ENCODE peak calls at places on chromosome 12, in seven cellular contexts. M is hepatocyte; X is epithelial cell of prostate; Q is Karpas-422; E is CD4-positive, alpha-beta T cell; D is endothelial cell of umbilical vein; J is aorta. I is an unnamed sample.

GRCh38 chr12:80086025-80086424 is 13.3 kb upstream of the OTOGL start:
- DNase-seq in D (no peak), J (no peak), E (no peak), M (no peak), Q (no peak), X (no peak), I (no peak)

GRCh38 chr12:108842364-108842763 is 15.0 kb downstream of the SSH1 start:
- DNase-seq in E (no peak), Q (no peak), D (no peak), J (no peak), M (no peak), X (no peak), I (no peak)

GRCh38 chr12:5718680-5719079 is 226.4 kb downstream of the ANO2 start:
- DNase-seq in J (no peak), X (no peak), M (no peak), D (peak), Q (no peak), E (no peak), I (no peak)

GRCh38 chr12:108306014-108306501 is 33.1 kb downstream of the CMKLR1 start:
- DNase-seq in E (no peak), D (peak), M (peak), Q (no peak), X (peak), J (no peak), I (peak)

GRCh38 chr12:76688001-76688400 is 75.9 kb upstream of the ZDHHC17 start:
- DNase-seq in J (no peak), X (no peak), D (peak), M (no peak), Q (no peak), E (no peak), I (no peak)

GRCh38 chr12:80837342-80837978 is 100.3 kb downstream of the LIN7A start:
- DNase-seq in M (peak), D (peak), E (no peak), J (no peak), X (no peak), Q (peak), I (peak)

GRCh38 chr12:12267801-12268200 is 957 bp upstream of the LRP6 start:
- DNase-seq in E (no peak), X (no peak), Q (no peak), M (no peak), D (no peak), J (no peak), I (no peak)

GRCh38 chr12:95815635-95816212 is 25.2 kb upstream of the NTN4 start:
- DNase-seq in M (peak), Q (peak), J (no peak), X (no peak), D (peak), E (no peak), I (no peak)

GRCh38 chr12:52258335-52258901 is 16.0 kb upstream of the KRT86 start:
- DNase-seq in Q (no peak), J (peak), X (no peak), M (peak), D (peak), E (no peak), I (no peak)

GRCh38 chr12:82329508-82329907 is 28.7 kb downstream of the CCDC59 start:
- DNase-seq in Q (no peak), J (no peak), X (no peak), E (no peak), D (no peak), M (peak), I (no peak)

GRCh38 chr12:96141216-96141944 is 52.8 kb upstream of the ELK3 start:
- DNase-seq in Q (no peak), X (no peak), E (no peak), J (no peak), D (peak), M (peak), I (no peak)

GRCh38 chr12:12365931-12366431 is 9.1 kb downstream of the BORCS5 start:
- DNase-seq in M (no peak), X (no peak), D (no peak), J (no peak), Q (peak), E (no peak), I (no peak)

GRCh38 chr12:59396519-59396918 is 199.3 kb upstream of the SLC16A7 start:
- DNase-seq in X (no peak), E (no peak), Q (no peak), M (no peak), J (no peak), D (no peak), I (no peak)

GRCh38 chr12:27334052-27334720 is 1.6 kb downstream of the BMAL2 start:
- DNase-seq in D (no peak), J (no peak), X (no peak), M (no peak), E (no peak), Q (no peak), I (no peak)

GRCh38 chr12:94220804-94221203 is 72.4 kb downstream of the PLXNC1 start:
- DNase-seq in M (no peak), D (no peak), E (no peak), X (no peak), Q (no peak), J (no peak), I (no peak)

GRCh38 chr12:108087900-108088299 is 41.2 kb upstream of the WSCD2 start:
- DNase-seq in E (no peak), J (no peak), Q (no peak), X (no peak), D (no peak), M (no peak), I (no peak)

DNA sequence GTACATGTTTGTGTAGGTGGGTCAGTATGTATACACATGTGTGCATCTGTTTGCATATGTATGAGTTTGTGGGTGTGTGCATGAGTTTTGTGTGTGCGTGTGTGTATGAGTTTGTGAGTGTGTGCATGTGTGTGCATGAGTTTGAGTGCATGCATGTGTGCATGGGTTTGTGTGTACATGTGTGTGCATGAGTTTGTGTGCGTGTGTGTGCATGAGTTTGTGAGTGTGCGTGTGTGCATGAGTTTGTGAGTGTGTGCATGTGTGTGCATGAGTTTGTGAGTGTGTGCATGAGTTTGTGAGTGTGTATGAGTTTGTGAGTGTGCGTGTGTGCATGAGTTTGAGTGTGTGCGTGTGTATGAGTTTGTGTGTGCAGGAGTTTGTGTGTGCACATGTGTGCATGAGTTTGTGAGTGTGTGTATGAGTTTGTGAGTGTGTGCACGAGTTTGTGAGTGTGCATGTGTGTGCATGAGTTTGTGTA is 61.5 kb downstream of the FZD10 start:
- DNase-seq in X (no peak), Q (no peak), M (no peak), E (no peak), D (no peak), J (no peak), I (no peak)
- H3K27ac ChIP-seq in X (no peak), Q (no peak), M (no peak), E (no peak), D (no peak), J (no peak), I (no peak)

GRCh38 chr12:25984759-25985158 is 26.3 kb downstream of the RASSF8 start:
- DNase-seq in J (no peak), M (no peak), X (no peak), E (no peak), D (no peak), Q (no peak), I (no peak)

GRCh38 chr12:25983625-25984024 is 25.1 kb downstream of the RASSF8 start:
- DNase-seq in E (no peak), Q (no peak), M (no peak), X (no peak), D (no peak), J (no peak), I (no peak)

GRCh38 chr12:25986169-25986568 is 27.7 kb downstream of the RASSF8 start:
- DNase-seq in X (no peak), E (no peak), M (no peak), D (no peak), J (no peak), Q (no peak), I (no peak)

GRCh38 chr12:25982416-25982815 is 23.9 kb downstream of the RASSF8 start:
- DNase-seq in D (no peak), J (no peak), E (no peak), Q (no peak), M (no peak), X (no peak), I (no peak)

DNA sequence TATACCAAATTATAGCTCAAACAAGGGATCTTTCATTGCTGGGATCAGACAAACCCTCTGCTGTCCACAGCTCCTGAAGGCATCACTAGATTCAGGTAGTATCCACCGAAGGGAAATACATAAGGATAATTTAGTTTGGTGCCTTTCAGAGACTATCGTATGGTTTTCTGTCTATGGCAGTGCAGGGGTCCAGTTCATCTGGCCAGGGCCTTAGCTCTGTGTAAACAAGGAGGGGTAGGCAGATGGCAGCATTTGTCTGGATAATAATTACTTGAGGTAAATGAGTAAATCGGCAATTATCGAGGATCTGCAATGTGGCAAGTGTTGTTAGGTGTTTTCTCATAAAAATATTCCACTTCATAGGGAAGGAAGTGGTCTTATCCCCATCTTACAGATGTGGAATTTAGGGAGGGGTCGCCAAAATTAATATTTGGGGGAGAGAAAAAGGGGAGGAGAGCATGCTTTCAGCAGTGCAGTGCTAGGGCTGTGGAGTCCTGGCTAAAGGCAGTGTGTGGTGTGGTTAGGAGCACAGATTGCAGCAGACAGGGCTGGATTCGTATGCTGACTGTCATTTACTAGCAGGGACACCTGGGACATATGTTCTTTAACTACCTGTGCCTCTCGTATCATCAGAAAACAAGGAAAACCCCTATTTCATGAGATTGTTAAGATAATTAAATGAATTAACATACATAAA is 27.0 kb downstream of the RASSF8 start:
- DNase-seq in X (no peak), M (peak), D (no peak), E (no peak), Q (no peak), J (no peak), I (no peak)
- H3K27ac ChIP-seq in X (no peak), M (peak), D (no peak), E (no peak), Q (no peak), J (no peak), I (peak)

GRCh38 chr12:7693793-7694192 is 1.8 kb downstream of the GDF3 start:
- DNase-seq in M (no peak), X (no peak), Q (no peak), D (no peak), J (no peak), E (no peak), I (no peak)
- H3K27ac ChIP-seq in M (no peak), X (no peak), Q (no peak), D (no peak), J (no peak), E (no peak), I (no peak)

GRCh38 chr12:21526721-21527345 is 737 bp downstream of the SPX start:
- DNase-seq in J (no peak), Q (peak), X (no peak), M (no peak), D (peak), E (no peak), I (no peak)
- H3K27ac ChIP-seq in J (no peak), Q (peak), X (no peak), M (no peak), D (no peak), E (no peak), I (no peak)

DNA sequence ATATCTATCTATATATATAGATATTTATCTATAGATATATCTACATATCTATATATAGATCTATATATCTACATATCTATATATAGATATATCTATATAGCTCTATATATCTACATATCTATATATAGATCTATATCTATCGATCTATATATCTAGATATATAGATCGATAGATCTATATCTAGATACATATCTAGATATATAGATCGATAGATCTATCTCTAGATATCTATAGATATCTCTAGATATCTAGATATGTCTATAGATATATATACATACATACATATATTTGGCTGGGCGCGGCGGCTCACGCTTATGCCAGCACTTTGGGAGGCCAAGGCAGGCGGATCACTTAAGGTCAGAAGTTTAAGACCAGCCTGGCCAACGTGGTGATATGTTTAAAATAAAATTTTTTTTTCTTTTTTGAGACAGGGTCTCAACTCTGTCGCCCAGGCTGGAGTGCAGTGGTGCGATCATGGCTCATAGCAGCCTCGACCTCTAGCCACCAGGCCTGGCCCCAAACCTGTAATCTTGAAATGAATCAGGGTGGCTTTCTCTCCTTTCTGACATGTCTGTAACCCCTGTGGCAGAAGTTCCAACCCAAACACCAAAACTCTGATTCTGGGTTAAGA is 18.1 kb downstream of the ARPC3 start:
- DNase-seq in D (no peak), J (no peak), M (no peak), Q (no peak), X (no peak), E (no peak), I (no peak)
- H3K27ac ChIP-seq in D (no peak), J (no peak), M (no peak), Q (peak), X (no peak), E (no peak), I (peak)

GRCh38 chr12:618626-619025 is 44.6 kb downstream of the NINJ2 start:
- DNase-seq in J (no peak), D (no peak), E (no peak), Q (no peak), X (no peak), M (no peak), I (no peak)

GRCh38 chr12:614727-615060 is 48.6 kb downstream of the NINJ2 start:
- DNase-seq in M (no peak), E (no peak), J (no peak), X (peak), D (no peak), Q (no peak), I (no peak)

GRCh38 chr12:619346-619745 is 43.9 kb downstream of the NINJ2 start:
- DNase-seq in X (no peak), E (no peak), D (no peak), M (no peak), Q (no peak), J (no peak), I (no peak)

GRCh38 chr12:615620-616019 is 47.6 kb downstream of the NINJ2 start:
- DNase-seq in M (no peak), X (no peak), E (no peak), D (peak), Q (no peak), J (no peak), I (no peak)

DNA sequence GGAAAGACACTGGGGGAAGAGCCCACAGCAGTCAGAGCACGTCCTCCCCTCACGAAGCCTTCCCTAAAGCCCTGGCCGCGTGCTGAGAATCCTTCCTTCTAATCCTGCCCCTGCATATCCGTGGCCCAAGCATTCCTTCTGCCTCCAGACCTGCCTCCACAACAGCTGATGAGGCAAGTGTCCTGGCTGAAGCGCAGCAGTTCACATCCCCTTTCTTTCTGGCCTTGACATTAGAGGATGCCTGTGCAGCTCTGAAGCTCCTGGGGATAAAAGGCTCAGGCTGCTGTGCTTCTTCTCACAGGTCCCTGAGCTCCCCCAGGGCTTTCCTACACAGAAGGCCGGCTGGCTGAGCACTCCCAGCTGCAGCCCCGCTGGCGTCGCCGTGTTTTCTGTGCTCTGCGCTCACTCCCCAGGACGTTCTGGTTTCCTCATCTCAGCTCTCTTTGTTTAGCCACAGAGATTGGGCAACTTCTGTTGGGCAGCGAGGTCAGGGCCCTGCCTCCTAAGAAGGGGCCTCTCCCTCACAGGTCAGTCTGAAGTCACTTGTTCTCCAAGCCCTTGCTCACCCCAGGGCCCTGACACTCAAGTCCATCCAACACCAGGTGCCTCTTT is 45.8 kb downstream of the NINJ2 start:
- DNase-seq in D (peak), X (no peak), E (no peak), M (peak), Q (no peak), J (no peak), I (no peak)
- H3K27ac ChIP-seq in D (no peak), X (no peak), E (no peak), M (no peak), Q (no peak), J (no peak), I (no peak)

GRCh38 chr12:25775968-25776367 is 182.5 kb upstream of the RASSF8 start:
- DNase-seq in E (no peak), M (peak), Q (no peak), D (peak), J (no peak), X (peak), I (no peak)
- H3K27ac ChIP-seq in E (no peak), M (no peak), Q (no peak), D (peak), J (no peak), X (peak), I (no peak)

GRCh38 chr12:32519047-32519446 is 119.7 kb downstream of the FGD4 start:
- DNase-seq in Q (no peak), X (no peak), E (no peak), D (no peak), M (no peak), J (no peak), I (no peak)
- H3K27ac ChIP-seq in Q (no peak), X (no peak), E (no peak), D (no peak), M (no peak), J (no peak), I (no peak)

GRCh38 chr12:116638376-116638775 is 79.2 kb downstream of the MAP1LC3B2 start:
- DNase-seq in E (no peak), M (no peak), D (no peak), X (no peak), J (no peak), Q (no peak), I (no peak)
- H3K27ac ChIP-seq in E (no peak), M (no peak), D (no peak), X (no peak), J (no peak), Q (no peak), I (no peak)

GRCh38 chr12:6866163-6866919 is 990 bp upstream of the TPI1 start:
- DNase-seq in X (no peak), J (no peak), M (no peak), E (no peak), D (no peak), Q (no peak), I (no peak)
- H3K27ac ChIP-seq in X (peak), J (peak), M (peak), E (peak), D (no peak), Q (peak), I (peak)